ENCODE peak calls at places on chromosome 17, in five cellular contexts. M, N, R, O and E are unnamed samples.
A peak's percentile ranks its signal among the peaks of the same experiment; 100 is the strongest.

GRCh38 chr17:29257756-29258155 is 11.1 kb downstream of the CRYBA1 start:
- DNase-seq in M (no peak), N (no peak), R (no peak), O (no peak), E (no peak)

GRCh38 chr17:11245792-11246191 is 4.8 kb downstream of the SHISA6 start:
- DNase-seq in M (no peak), N (no peak), R (no peak), O (no peak), E (no peak)

GRCh38 chr17:31570231-31570630 is 178.8 kb downstream of the RAB11FIP4 start:
- DNase-seq in M (no peak), N (no peak), R (no peak), O (no peak), E (no peak)

GRCh38 chr17:65824901-65825300 is 263.5 kb upstream of the AXIN2 start:
- DNase-seq in M (no peak), N (no peak), R (no peak), O (no peak), E (no peak)

GRCh38 chr17:15516150-15516549 is 47.1 kb downstream of the TVP23C start:
- DNase-seq in M (no peak), N (no peak), R (no peak), O (no peak), E (no peak)

GRCh38 chr17:37081287-37081686 is 132.5 kb downstream of the AATF start:
- DNase-seq in M (no peak), N (no peak), R (no peak), O (no peak), E (no peak)

GRCh38 chr17:69240201-69240600 is 11.6 kb upstream of the ABCA10 start:
- DNase-seq in M (no peak), N (no peak), R (no peak), O (no peak), E (no peak)

GRCh38 chr17:16215965-16216316 is 607 bp upstream of the NCOR1 start:
- DNase-seq in M (no peak), N (no peak), R (no peak), O (no peak), E (peak; percentile 28)

GRCh38 chr17:1229354-1229890 is 40.8 kb upstream of the BHLHA9 start:
- DNase-seq in M (peak; percentile 18), N (no peak), R (peak; percentile 24), O (peak; percentile 69), E (peak; percentile 34)

GRCh38 chr17:28745052-28745776 is 1.4 kb downstream of the TRAF4 start:
- DNase-seq in M (no peak), N (no peak), R (peak; percentile 94), O (no peak), E (peak; percentile 49)

GRCh38 chr17:40095944-40096791 is 4.2 kb downstream of the NR1D1 start:
- DNase-seq in M (peak; percentile 64), N (no peak), R (no peak), O (no peak), E (peak; percentile 46)

GRCh38 chr17:4186244-4186920 is 43.4 kb downstream of the CYB5D2 start:
- DNase-seq in M (no peak), N (no peak), R (peak; percentile 34), O (no peak), E (no peak)

GRCh38 chr17:60139438-60140285 is 10.1 kb upstream of the CA4 start:
- DNase-seq in M (peak; percentile 58), N (no peak), R (peak; percentile 9), O (peak; percentile 57), E (no peak)

GRCh38 chr17:37117743-37118142 is 169.0 kb downstream of the AATF start:
- DNase-seq in M (no peak), N (no peak), R (no peak), O (no peak), E (no peak)

GRCh38 chr17:81961087-81961514 is at the start of gene NOTUM:
- DNase-seq in M (no peak), N (no peak), R (no peak), O (peak; percentile 35), E (no peak)

GRCh38 chr17:81263371-81264181 is 24.5 kb downstream of the NDUFAF8 start:
- DNase-seq in M (no peak), N (no peak), R (no peak), O (no peak), E (no peak)

GRCh38 chr17:77184474-77184873 is 43.7 kb downstream of the SEC14L1 start:
- DNase-seq in M (no peak), N (no peak), R (no peak), O (no peak), E (no peak)

GRCh38 chr17:19714542-19715411 is 1.6 kb downstream of the SLC47A2 start:
- DNase-seq in M (no peak), N (no peak), R (no peak), O (no peak), E (no peak)

GRCh38 chr17:61884864-61885263 is 21.5 kb upstream of the BRIP1 start:
- DNase-seq in M (no peak), N (no peak), R (no peak), O (no peak), E (no peak)